ENCODE peak calls at places on chromosome 6, in seven cellular contexts. One of them, this sample, is unnamed.

GRCh38 chr6:142187209-142187608 is 40.1 kb downstream of the VTA1 start:
- DNase-seq in stimulated activated CD4-positive, alpha-beta T cell treated with anti-CD3 and anti-CD28 coated beads, Interleukin-12 subunit alpha, Interleukin-12 subunit beta, amount 100 ng/mL, for 4 hours: no peak
- DNase-seq in tibial nerve: no peak
- DNase-seq in NCI-H2029: peak
- DNase-seq in T-helper 1 cell: no peak
- DNase-seq in RWPE1: peak
- DNase-seq in tibial artery: no peak
- DNase-seq in this sample: no peak

GRCh38 chr6:33492093-33492492 is 37.7 kb downstream of the ZBTB9 start:
- DNase-seq in stimulated activated CD4-positive, alpha-beta T cell treated with anti-CD3 and anti-CD28 coated beads, Interleukin-12 subunit alpha, Interleukin-12 subunit beta, amount 100 ng/mL, for 4 hours: no peak
- DNase-seq in tibial nerve: no peak
- DNase-seq in NCI-H2029: no peak
- DNase-seq in T-helper 1 cell: no peak
- DNase-seq in RWPE1: no peak
- DNase-seq in tibial artery: no peak
- DNase-seq in this sample: peak

GRCh38 chr6:66094615-66095014 is 387.6 kb upstream of the EYS start:
- DNase-seq in stimulated activated CD4-positive, alpha-beta T cell treated with anti-CD3 and anti-CD28 coated beads, Interleukin-12 subunit alpha, Interleukin-12 subunit beta, amount 100 ng/mL, for 4 hours: no peak
- DNase-seq in tibial nerve: no peak
- DNase-seq in NCI-H2029: no peak
- DNase-seq in T-helper 1 cell: no peak
- DNase-seq in RWPE1: no peak
- DNase-seq in tibial artery: no peak
- DNase-seq in this sample: no peak

GRCh38 chr6:21164768-21165326 is 428.7 kb upstream of the SOX4 start:
- DNase-seq in stimulated activated CD4-positive, alpha-beta T cell treated with anti-CD3 and anti-CD28 coated beads, Interleukin-12 subunit alpha, Interleukin-12 subunit beta, amount 100 ng/mL, for 4 hours: no peak
- DNase-seq in tibial nerve: no peak
- DNase-seq in NCI-H2029: no peak
- DNase-seq in T-helper 1 cell: peak
- DNase-seq in RWPE1: no peak
- DNase-seq in tibial artery: no peak
- DNase-seq in this sample: no peak

GRCh38 chr6:26056583-26057350 is 30.5 kb upstream of the HFE start:
- DNase-seq in stimulated activated CD4-positive, alpha-beta T cell treated with anti-CD3 and anti-CD28 coated beads, Interleukin-12 subunit alpha, Interleukin-12 subunit beta, amount 100 ng/mL, for 4 hours: no peak
- DNase-seq in tibial nerve: peak
- DNase-seq in NCI-H2029: peak
- DNase-seq in T-helper 1 cell: peak
- DNase-seq in RWPE1: no peak
- DNase-seq in tibial artery: no peak
- DNase-seq in this sample: peak

GRCh38 chr6:47144306-47144705 is 102.2 kb upstream of the ADGRF1 start:
- DNase-seq in stimulated activated CD4-positive, alpha-beta T cell treated with anti-CD3 and anti-CD28 coated beads, Interleukin-12 subunit alpha, Interleukin-12 subunit beta, amount 100 ng/mL, for 4 hours: no peak
- DNase-seq in tibial nerve: no peak
- DNase-seq in NCI-H2029: no peak
- DNase-seq in T-helper 1 cell: no peak
- DNase-seq in RWPE1: no peak
- DNase-seq in tibial artery: no peak
- DNase-seq in this sample: no peak

GRCh38 chr6:42142118-42142835 is at the start of gene C6orf132:
- DNase-seq in stimulated activated CD4-positive, alpha-beta T cell treated with anti-CD3 and anti-CD28 coated beads, Interleukin-12 subunit alpha, Interleukin-12 subunit beta, amount 100 ng/mL, for 4 hours: no peak
- DNase-seq in tibial nerve: no peak
- DNase-seq in NCI-H2029: peak
- DNase-seq in T-helper 1 cell: no peak
- DNase-seq in RWPE1: peak
- DNase-seq in tibial artery: no peak
- DNase-seq in this sample: no peak

GRCh38 chr6:37483502-37483901 is 16.2 kb downstream of the CCDC167 start:
- DNase-seq in stimulated activated CD4-positive, alpha-beta T cell treated with anti-CD3 and anti-CD28 coated beads, Interleukin-12 subunit alpha, Interleukin-12 subunit beta, amount 100 ng/mL, for 4 hours: no peak
- DNase-seq in tibial nerve: no peak
- DNase-seq in NCI-H2029: no peak
- DNase-seq in T-helper 1 cell: no peak
- DNase-seq in RWPE1: no peak
- DNase-seq in tibial artery: no peak
- DNase-seq in this sample: no peak

GRCh38 chr6:7008451-7008988 is 99.2 kb upstream of the RREB1 start:
- DNase-seq in stimulated activated CD4-positive, alpha-beta T cell treated with anti-CD3 and anti-CD28 coated beads, Interleukin-12 subunit alpha, Interleukin-12 subunit beta, amount 100 ng/mL, for 4 hours: no peak
- DNase-seq in tibial nerve: no peak
- DNase-seq in NCI-H2029: peak
- DNase-seq in T-helper 1 cell: no peak
- DNase-seq in RWPE1: no peak
- DNase-seq in tibial artery: no peak
- DNase-seq in this sample: no peak

GRCh38 chr6:3906191-3907019 is 57.2 kb downstream of the FAM50B start:
- DNase-seq in stimulated activated CD4-positive, alpha-beta T cell treated with anti-CD3 and anti-CD28 coated beads, Interleukin-12 subunit alpha, Interleukin-12 subunit beta, amount 100 ng/mL, for 4 hours: no peak
- DNase-seq in tibial nerve: no peak
- DNase-seq in NCI-H2029: no peak
- DNase-seq in T-helper 1 cell: no peak
- DNase-seq in RWPE1: no peak
- DNase-seq in tibial artery: no peak
- DNase-seq in this sample: no peak

GRCh38 chr6:6633898-6634734 is 45.6 kb downstream of the LY86 start:
- DNase-seq in stimulated activated CD4-positive, alpha-beta T cell treated with anti-CD3 and anti-CD28 coated beads, Interleukin-12 subunit alpha, Interleukin-12 subunit beta, amount 100 ng/mL, for 4 hours: no peak
- DNase-seq in tibial nerve: no peak
- DNase-seq in NCI-H2029: no peak
- DNase-seq in T-helper 1 cell: no peak
- DNase-seq in RWPE1: no peak
- DNase-seq in tibial artery: no peak
- DNase-seq in this sample: no peak

GRCh38 chr6:14211596-14211961 is 94.0 kb downstream of the CD83 start:
- DNase-seq in stimulated activated CD4-positive, alpha-beta T cell treated with anti-CD3 and anti-CD28 coated beads, Interleukin-12 subunit alpha, Interleukin-12 subunit beta, amount 100 ng/mL, for 4 hours: peak
- DNase-seq in tibial nerve: peak
- DNase-seq in NCI-H2029: no peak
- DNase-seq in T-helper 1 cell: no peak
- DNase-seq in RWPE1: no peak
- DNase-seq in tibial artery: peak
- DNase-seq in this sample: no peak

GRCh38 chr6:168130168-168130651 is 51.2 kb upstream of the FRMD1 start:
- DNase-seq in stimulated activated CD4-positive, alpha-beta T cell treated with anti-CD3 and anti-CD28 coated beads, Interleukin-12 subunit alpha, Interleukin-12 subunit beta, amount 100 ng/mL, for 4 hours: no peak
- DNase-seq in tibial nerve: no peak
- DNase-seq in NCI-H2029: no peak
- DNase-seq in T-helper 1 cell: no peak
- DNase-seq in RWPE1: no peak
- DNase-seq in tibial artery: no peak
- DNase-seq in this sample: no peak

GRCh38 chr6:170095273-170095976 is 195.5 kb downstream of the DLL1 start:
- DNase-seq in stimulated activated CD4-positive, alpha-beta T cell treated with anti-CD3 and anti-CD28 coated beads, Interleukin-12 subunit alpha, Interleukin-12 subunit beta, amount 100 ng/mL, for 4 hours: no peak
- DNase-seq in tibial nerve: no peak
- DNase-seq in NCI-H2029: no peak
- DNase-seq in T-helper 1 cell: no peak
- DNase-seq in RWPE1: no peak
- DNase-seq in tibial artery: peak
- DNase-seq in this sample: no peak

GRCh38 chr6:29494131-29494530 is 6.4 kb upstream of the MAS1L start:
- DNase-seq in stimulated activated CD4-positive, alpha-beta T cell treated with anti-CD3 and anti-CD28 coated beads, Interleukin-12 subunit alpha, Interleukin-12 subunit beta, amount 100 ng/mL, for 4 hours: no peak
- DNase-seq in tibial nerve: no peak
- DNase-seq in NCI-H2029: no peak
- DNase-seq in T-helper 1 cell: no peak
- DNase-seq in RWPE1: no peak
- DNase-seq in tibial artery: no peak
- DNase-seq in this sample: no peak

GRCh38 chr6:74091794-74092157 is 395.8 kb downstream of the CD109 start:
- DNase-seq in stimulated activated CD4-positive, alpha-beta T cell treated with anti-CD3 and anti-CD28 coated beads, Interleukin-12 subunit alpha, Interleukin-12 subunit beta, amount 100 ng/mL, for 4 hours: no peak
- DNase-seq in tibial nerve: no peak
- DNase-seq in NCI-H2029: no peak
- DNase-seq in T-helper 1 cell: no peak
- DNase-seq in RWPE1: no peak
- DNase-seq in tibial artery: no peak
- DNase-seq in this sample: no peak

GRCh38 chr6:99810942-99811633 is 182.9 kb downstream of the MCHR2 start:
- DNase-seq in stimulated activated CD4-positive, alpha-beta T cell treated with anti-CD3 and anti-CD28 coated beads, Interleukin-12 subunit alpha, Interleukin-12 subunit beta, amount 100 ng/mL, for 4 hours: no peak
- DNase-seq in tibial nerve: no peak
- DNase-seq in NCI-H2029: no peak
- DNase-seq in T-helper 1 cell: no peak
- DNase-seq in RWPE1: no peak
- DNase-seq in tibial artery: no peak
- DNase-seq in this sample: no peak

GRCh38 chr6:167968091-167968490 is 29.4 kb upstream of the KIF25 start:
- DNase-seq in stimulated activated CD4-positive, alpha-beta T cell treated with anti-CD3 and anti-CD28 coated beads, Interleukin-12 subunit alpha, Interleukin-12 subunit beta, amount 100 ng/mL, for 4 hours: peak
- DNase-seq in tibial nerve: no peak
- DNase-seq in NCI-H2029: no peak
- DNase-seq in T-helper 1 cell: peak
- DNase-seq in RWPE1: no peak
- DNase-seq in tibial artery: no peak
- DNase-seq in this sample: peak

GRCh38 chr6:105806486-105806920 is 279.6 kb upstream of the PRDM1 start:
- DNase-seq in stimulated activated CD4-positive, alpha-beta T cell treated with anti-CD3 and anti-CD28 coated beads, Interleukin-12 subunit alpha, Interleukin-12 subunit beta, amount 100 ng/mL, for 4 hours: no peak
- DNase-seq in tibial nerve: no peak
- DNase-seq in NCI-H2029: no peak
- DNase-seq in T-helper 1 cell: no peak
- DNase-seq in RWPE1: no peak
- DNase-seq in tibial artery: no peak
- DNase-seq in this sample: no peak

GRCh38 chr6:162481938-162482337 is 245.6 kb downstream of the PRKN start:
- DNase-seq in stimulated activated CD4-positive, alpha-beta T cell treated with anti-CD3 and anti-CD28 coated beads, Interleukin-12 subunit alpha, Interleukin-12 subunit beta, amount 100 ng/mL, for 4 hours: no peak
- DNase-seq in tibial nerve: no peak
- DNase-seq in NCI-H2029: no peak
- DNase-seq in T-helper 1 cell: no peak
- DNase-seq in RWPE1: no peak
- DNase-seq in tibial artery: no peak
- DNase-seq in this sample: no peak

GRCh38 chr6:12331951-12332749 is 42.0 kb downstream of the EDN1 start:
- DNase-seq in stimulated activated CD4-positive, alpha-beta T cell treated with anti-CD3 and anti-CD28 coated beads, Interleukin-12 subunit alpha, Interleukin-12 subunit beta, amount 100 ng/mL, for 4 hours: no peak
- DNase-seq in tibial nerve: no peak
- DNase-seq in NCI-H2029: peak
- DNase-seq in T-helper 1 cell: no peak
- DNase-seq in RWPE1: no peak
- DNase-seq in tibial artery: no peak
- DNase-seq in this sample: no peak

GRCh38 chr6:89244237-89244985 is 27.3 kb upstream of the GABRR1 start:
- DNase-seq in stimulated activated CD4-positive, alpha-beta T cell treated with anti-CD3 and anti-CD28 coated beads, Interleukin-12 subunit alpha, Interleukin-12 subunit beta, amount 100 ng/mL, for 4 hours: no peak
- DNase-seq in tibial nerve: no peak
- DNase-seq in NCI-H2029: no peak
- DNase-seq in T-helper 1 cell: no peak
- DNase-seq in RWPE1: no peak
- DNase-seq in tibial artery: no peak
- DNase-seq in this sample: no peak

GRCh38 chr6:11730645-11731044 is 48.0 kb downstream of the ADTRP start:
- DNase-seq in stimulated activated CD4-positive, alpha-beta T cell treated with anti-CD3 and anti-CD28 coated beads, Interleukin-12 subunit alpha, Interleukin-12 subunit beta, amount 100 ng/mL, for 4 hours: no peak
- DNase-seq in tibial nerve: no peak
- DNase-seq in NCI-H2029: no peak
- DNase-seq in T-helper 1 cell: peak
- DNase-seq in RWPE1: no peak
- DNase-seq in tibial artery: no peak
- DNase-seq in this sample: peak

GRCh38 chr6:78324213-78324612 is 543.1 kb upstream of the IRAK1BP1 start:
- DNase-seq in stimulated activated CD4-positive, alpha-beta T cell treated with anti-CD3 and anti-CD28 coated beads, Interleukin-12 subunit alpha, Interleukin-12 subunit beta, amount 100 ng/mL, for 4 hours: no peak
- DNase-seq in tibial nerve: no peak
- DNase-seq in NCI-H2029: no peak
- DNase-seq in T-helper 1 cell: no peak
- DNase-seq in RWPE1: no peak
- DNase-seq in tibial artery: no peak
- DNase-seq in this sample: no peak

GRCh38 chr6:116447052-116447451 is 14.1 kb upstream of the CALHM6 start:
- DNase-seq in stimulated activated CD4-positive, alpha-beta T cell treated with anti-CD3 and anti-CD28 coated beads, Interleukin-12 subunit alpha, Interleukin-12 subunit beta, amount 100 ng/mL, for 4 hours: no peak
- DNase-seq in tibial nerve: no peak
- DNase-seq in NCI-H2029: peak
- DNase-seq in T-helper 1 cell: no peak
- DNase-seq in RWPE1: no peak
- DNase-seq in tibial artery: no peak
- DNase-seq in this sample: no peak

GRCh38 chr6:31525932-31526591 is 2.7 kb upstream of the MCCD1 start:
- DNase-seq in stimulated activated CD4-positive, alpha-beta T cell treated with anti-CD3 and anti-CD28 coated beads, Interleukin-12 subunit alpha, Interleukin-12 subunit beta, amount 100 ng/mL, for 4 hours: no peak
- DNase-seq in tibial nerve: no peak
- DNase-seq in NCI-H2029: no peak
- DNase-seq in T-helper 1 cell: no peak
- DNase-seq in RWPE1: no peak
- DNase-seq in tibial artery: no peak
- DNase-seq in this sample: no peak

GRCh38 chr6:56491606-56492328 is 150.9 kb downstream of the DST start:
- DNase-seq in stimulated activated CD4-positive, alpha-beta T cell treated with anti-CD3 and anti-CD28 coated beads, Interleukin-12 subunit alpha, Interleukin-12 subunit beta, amount 100 ng/mL, for 4 hours: no peak
- DNase-seq in tibial nerve: peak
- DNase-seq in NCI-H2029: no peak
- DNase-seq in T-helper 1 cell: no peak
- DNase-seq in RWPE1: no peak
- DNase-seq in tibial artery: peak
- DNase-seq in this sample: no peak

GRCh38 chr6:131795366-131795765 is 12.5 kb upstream of the ENPP1 start:
- DNase-seq in stimulated activated CD4-positive, alpha-beta T cell treated with anti-CD3 and anti-CD28 coated beads, Interleukin-12 subunit alpha, Interleukin-12 subunit beta, amount 100 ng/mL, for 4 hours: no peak
- DNase-seq in tibial nerve: no peak
- DNase-seq in NCI-H2029: no peak
- DNase-seq in T-helper 1 cell: no peak
- DNase-seq in RWPE1: no peak
- DNase-seq in tibial artery: no peak
- DNase-seq in this sample: no peak

GRCh38 chr6:27517238-27517637 is 44.3 kb upstream of the ZNF184 start:
- DNase-seq in stimulated activated CD4-positive, alpha-beta T cell treated with anti-CD3 and anti-CD28 coated beads, Interleukin-12 subunit alpha, Interleukin-12 subunit beta, amount 100 ng/mL, for 4 hours: no peak
- DNase-seq in tibial nerve: no peak
- DNase-seq in NCI-H2029: no peak
- DNase-seq in T-helper 1 cell: no peak
- DNase-seq in RWPE1: no peak
- DNase-seq in tibial artery: no peak
- DNase-seq in this sample: no peak

GRCh38 chr6:69914015-69914485 is 47.7 kb downstream of the COL19A1 start:
- DNase-seq in stimulated activated CD4-positive, alpha-beta T cell treated with anti-CD3 and anti-CD28 coated beads, Interleukin-12 subunit alpha, Interleukin-12 subunit beta, amount 100 ng/mL, for 4 hours: no peak
- DNase-seq in tibial nerve: no peak
- DNase-seq in NCI-H2029: no peak
- DNase-seq in T-helper 1 cell: no peak
- DNase-seq in RWPE1: no peak
- DNase-seq in tibial artery: no peak
- DNase-seq in this sample: no peak

GRCh38 chr6:124203106-124203811 is 399.6 kb downstream of the NKAIN2 start:
- DNase-seq in stimulated activated CD4-positive, alpha-beta T cell treated with anti-CD3 and anti-CD28 coated beads, Interleukin-12 subunit alpha, Interleukin-12 subunit beta, amount 100 ng/mL, for 4 hours: no peak
- DNase-seq in tibial nerve: no peak
- DNase-seq in NCI-H2029: no peak
- DNase-seq in T-helper 1 cell: no peak
- DNase-seq in RWPE1: peak
- DNase-seq in tibial artery: no peak
- DNase-seq in this sample: no peak

GRCh38 chr6:139342957-139343750 is 31.3 kb downstream of the CITED2 start:
- DNase-seq in stimulated activated CD4-positive, alpha-beta T cell treated with anti-CD3 and anti-CD28 coated beads, Interleukin-12 subunit alpha, Interleukin-12 subunit beta, amount 100 ng/mL, for 4 hours: no peak
- DNase-seq in tibial nerve: no peak
- DNase-seq in NCI-H2029: no peak
- DNase-seq in T-helper 1 cell: no peak
- DNase-seq in RWPE1: no peak
- DNase-seq in tibial artery: no peak
- DNase-seq in this sample: no peak

GRCh38 chr6:14335071-14335470 is 217.5 kb downstream of the CD83 start:
- DNase-seq in stimulated activated CD4-positive, alpha-beta T cell treated with anti-CD3 and anti-CD28 coated beads, Interleukin-12 subunit alpha, Interleukin-12 subunit beta, amount 100 ng/mL, for 4 hours: no peak
- DNase-seq in tibial nerve: no peak
- DNase-seq in NCI-H2029: no peak
- DNase-seq in T-helper 1 cell: no peak
- DNase-seq in RWPE1: no peak
- DNase-seq in tibial artery: no peak
- DNase-seq in this sample: no peak

GRCh38 chr6:109008537-109008950 is 86.1 kb downstream of the SESN1 start:
- DNase-seq in stimulated activated CD4-positive, alpha-beta T cell treated with anti-CD3 and anti-CD28 coated beads, Interleukin-12 subunit alpha, Interleukin-12 subunit beta, amount 100 ng/mL, for 4 hours: no peak
- DNase-seq in tibial nerve: no peak
- DNase-seq in NCI-H2029: no peak
- DNase-seq in T-helper 1 cell: peak
- DNase-seq in RWPE1: no peak
- DNase-seq in tibial artery: no peak
- DNase-seq in this sample: peak